ENCODE peak calls at places on chromosomes 13 and 19, in eight cellular contexts. One of them, this sample, is unnamed.

GRCh38 chr13:109699628-109700071 is 86.7 kb downstream of the IRS2 start:
- DNase-seq in GM03348: no peak
- DNase-seq in hippocampal formation: no peak
- DNase-seq in stimulated activated CD4-positive, alpha-beta T cell treated with anti-CD3 and anti-CD28 coated beads, Interleukin-1b, Interleukin-23, amount 100 ng/mL, for 24 hours: no peak
- DNase-seq in foreskin fibroblast: no peak
- DNase-seq in bronchial epithelial cell: no peak
- DNase-seq in DMS153: peak
- DNase-seq in cerebellar cortex: no peak
- DNase-seq in this sample: no peak

GRCh38 chr19:7547153-7547552 is 11.6 kb downstream of the PNPLA6 start:
- DNase-seq in bronchial epithelial cell: no peak
- DNase-seq in GM03348: no peak
- DNase-seq in cerebellar cortex: no peak
- DNase-seq in foreskin fibroblast: no peak
- DNase-seq in hippocampal formation: no peak
- DNase-seq in stimulated activated CD4-positive, alpha-beta T cell treated with anti-CD3 and anti-CD28 coated beads, Interleukin-1b, Interleukin-23, amount 100 ng/mL, for 24 hours: no peak
- DNase-seq in DMS153: no peak
- DNase-seq in this sample: no peak

GRCh38 chr19:51546650-51547396 is 15.4 kb upstream of the SIGLEC6 start:
- DNase-seq in GM03348: no peak
- DNase-seq in stimulated activated CD4-positive, alpha-beta T cell treated with anti-CD3 and anti-CD28 coated beads, Interleukin-1b, Interleukin-23, amount 100 ng/mL, for 24 hours: no peak
- DNase-seq in foreskin fibroblast: no peak
- DNase-seq in DMS153: no peak
- DNase-seq in hippocampal formation: no peak
- DNase-seq in cerebellar cortex: no peak
- DNase-seq in bronchial epithelial cell: no peak
- DNase-seq in this sample: no peak

GRCh38 chr19:1177322-1178114 is 3.5 kb upstream of the SBNO2 start:
- DNase-seq in bronchial epithelial cell: peak
- DNase-seq in stimulated activated CD4-positive, alpha-beta T cell treated with anti-CD3 and anti-CD28 coated beads, Interleukin-1b, Interleukin-23, amount 100 ng/mL, for 24 hours: no peak
- DNase-seq in DMS153: no peak
- DNase-seq in foreskin fibroblast: peak
- DNase-seq in hippocampal formation: no peak
- DNase-seq in cerebellar cortex: no peak
- DNase-seq in GM03348: peak
- DNase-seq in this sample: peak

GRCh38 chr13:72970956-72971355 is 87.8 kb upstream of the KLF5 start:
- DNase-seq in bronchial epithelial cell: no peak
- DNase-seq in hippocampal formation: no peak
- DNase-seq in cerebellar cortex: no peak
- DNase-seq in DMS153: no peak
- DNase-seq in foreskin fibroblast: peak
- DNase-seq in GM03348: no peak
- DNase-seq in stimulated activated CD4-positive, alpha-beta T cell treated with anti-CD3 and anti-CD28 coated beads, Interleukin-1b, Interleukin-23, amount 100 ng/mL, for 24 hours: no peak
- DNase-seq in this sample: no peak

GRCh38 chr19:571127-571974 is 1.0 kb upstream of the BSG start:
- DNase-seq in foreskin fibroblast: no peak
- DNase-seq in stimulated activated CD4-positive, alpha-beta T cell treated with anti-CD3 and anti-CD28 coated beads, Interleukin-1b, Interleukin-23, amount 100 ng/mL, for 24 hours: no peak
- DNase-seq in cerebellar cortex: peak
- DNase-seq in GM03348: peak
- DNase-seq in hippocampal formation: no peak
- DNase-seq in bronchial epithelial cell: peak
- DNase-seq in DMS153: peak
- DNase-seq in this sample: peak

GRCh38 chr19:49282184-49282583 is 42.8 kb downstream of the SLC6A16 start:
- DNase-seq in bronchial epithelial cell: no peak
- DNase-seq in hippocampal formation: no peak
- DNase-seq in cerebellar cortex: no peak
- DNase-seq in stimulated activated CD4-positive, alpha-beta T cell treated with anti-CD3 and anti-CD28 coated beads, Interleukin-1b, Interleukin-23, amount 100 ng/mL, for 24 hours: no peak
- DNase-seq in GM03348: no peak
- DNase-seq in foreskin fibroblast: no peak
- DNase-seq in DMS153: no peak
- DNase-seq in this sample: no peak

GRCh38 chr19:4870025-4870700 is 2.7 kb upstream of the PLIN3 start:
- DNase-seq in foreskin fibroblast: peak
- DNase-seq in cerebellar cortex: no peak
- DNase-seq in GM03348: peak
- DNase-seq in hippocampal formation: no peak
- DNase-seq in DMS153: no peak
- DNase-seq in stimulated activated CD4-positive, alpha-beta T cell treated with anti-CD3 and anti-CD28 coated beads, Interleukin-1b, Interleukin-23, amount 100 ng/mL, for 24 hours: no peak
- DNase-seq in bronchial epithelial cell: peak
- DNase-seq in this sample: peak

GRCh38 chr13:102856603-102857002 is 10.8 kb downstream of the ERCC5 start:
- DNase-seq in GM03348: peak
- DNase-seq in bronchial epithelial cell: peak
- DNase-seq in DMS153: no peak
- DNase-seq in foreskin fibroblast: no peak
- DNase-seq in cerebellar cortex: no peak
- DNase-seq in hippocampal formation: no peak
- DNase-seq in stimulated activated CD4-positive, alpha-beta T cell treated with anti-CD3 and anti-CD28 coated beads, Interleukin-1b, Interleukin-23, amount 100 ng/mL, for 24 hours: no peak
- DNase-seq in this sample: peak

GRCh38 chr19:50794778-50795664 is 4.8 kb downstream of the ACP4 start:
- DNase-seq in DMS153: no peak
- DNase-seq in stimulated activated CD4-positive, alpha-beta T cell treated with anti-CD3 and anti-CD28 coated beads, Interleukin-1b, Interleukin-23, amount 100 ng/mL, for 24 hours: peak
- DNase-seq in cerebellar cortex: no peak
- DNase-seq in foreskin fibroblast: no peak
- DNase-seq in hippocampal formation: no peak
- DNase-seq in GM03348: no peak
- DNase-seq in bronchial epithelial cell: no peak
- DNase-seq in this sample: no peak

GRCh38 chr19:19276386-19276785 is 3.3 kb upstream of the TM6SF2 start:
- DNase-seq in foreskin fibroblast: peak
- DNase-seq in stimulated activated CD4-positive, alpha-beta T cell treated with anti-CD3 and anti-CD28 coated beads, Interleukin-1b, Interleukin-23, amount 100 ng/mL, for 24 hours: no peak
- DNase-seq in DMS153: no peak
- DNase-seq in GM03348: peak
- DNase-seq in bronchial epithelial cell: no peak
- DNase-seq in cerebellar cortex: no peak
- DNase-seq in hippocampal formation: no peak
- DNase-seq in this sample: peak

GRCh38 chr13:66405908-66406802 is 824.0 kb downstream of the PCDH9 start:
- DNase-seq in hippocampal formation: no peak
- DNase-seq in GM03348: peak
- DNase-seq in stimulated activated CD4-positive, alpha-beta T cell treated with anti-CD3 and anti-CD28 coated beads, Interleukin-1b, Interleukin-23, amount 100 ng/mL, for 24 hours: no peak
- DNase-seq in bronchial epithelial cell: peak
- DNase-seq in foreskin fibroblast: peak
- DNase-seq in DMS153: no peak
- DNase-seq in cerebellar cortex: peak
- DNase-seq in this sample: peak

GRCh38 chr13:27526516-27526915 is 76.2 kb upstream of the MTIF3 start:
- DNase-seq in foreskin fibroblast: no peak
- DNase-seq in bronchial epithelial cell: no peak
- DNase-seq in stimulated activated CD4-positive, alpha-beta T cell treated with anti-CD3 and anti-CD28 coated beads, Interleukin-1b, Interleukin-23, amount 100 ng/mL, for 24 hours: no peak
- DNase-seq in hippocampal formation: no peak
- DNase-seq in GM03348: no peak
- DNase-seq in DMS153: no peak
- DNase-seq in cerebellar cortex: no peak
- DNase-seq in this sample: no peak

GRCh38 chr13:91297503-91297902 is 50.0 kb upstream of the MIR17HG start:
- DNase-seq in stimulated activated CD4-positive, alpha-beta T cell treated with anti-CD3 and anti-CD28 coated beads, Interleukin-1b, Interleukin-23, amount 100 ng/mL, for 24 hours: no peak
- DNase-seq in DMS153: no peak
- DNase-seq in cerebellar cortex: no peak
- DNase-seq in foreskin fibroblast: no peak
- DNase-seq in hippocampal formation: no peak
- DNase-seq in GM03348: no peak
- DNase-seq in bronchial epithelial cell: no peak
- DNase-seq in this sample: no peak

GRCh38 chr19:40279761-40280607 is 5.2 kb downstream of the AKT2 start:
- DNase-seq in cerebellar cortex: no peak
- DNase-seq in foreskin fibroblast: no peak
- DNase-seq in stimulated activated CD4-positive, alpha-beta T cell treated with anti-CD3 and anti-CD28 coated beads, Interleukin-1b, Interleukin-23, amount 100 ng/mL, for 24 hours: no peak
- DNase-seq in hippocampal formation: no peak
- DNase-seq in GM03348: no peak
- DNase-seq in bronchial epithelial cell: no peak
- DNase-seq in DMS153: no peak
- DNase-seq in this sample: no peak

GRCh38 chr13:65768545-65768944 is 1461.6 kb downstream of the PCDH9 start:
- DNase-seq in cerebellar cortex: no peak
- DNase-seq in GM03348: no peak
- DNase-seq in foreskin fibroblast: no peak
- DNase-seq in hippocampal formation: no peak
- DNase-seq in stimulated activated CD4-positive, alpha-beta T cell treated with anti-CD3 and anti-CD28 coated beads, Interleukin-1b, Interleukin-23, amount 100 ng/mL, for 24 hours: no peak
- DNase-seq in DMS153: no peak
- DNase-seq in bronchial epithelial cell: no peak
- DNase-seq in this sample: no peak

GRCh38 chr13:44407379-44407778 is 33.8 kb downstream of the SERP2 start:
- DNase-seq in DMS153: no peak
- DNase-seq in stimulated activated CD4-positive, alpha-beta T cell treated with anti-CD3 and anti-CD28 coated beads, Interleukin-1b, Interleukin-23, amount 100 ng/mL, for 24 hours: no peak
- DNase-seq in bronchial epithelial cell: peak
- DNase-seq in hippocampal formation: no peak
- DNase-seq in cerebellar cortex: no peak
- DNase-seq in foreskin fibroblast: no peak
- DNase-seq in GM03348: no peak
- DNase-seq in this sample: no peak

GRCh38 chr19:55777528-55777927 is 8.6 kb downstream of the RFPL4AL1 start:
- DNase-seq in stimulated activated CD4-positive, alpha-beta T cell treated with anti-CD3 and anti-CD28 coated beads, Interleukin-1b, Interleukin-23, amount 100 ng/mL, for 24 hours: no peak
- DNase-seq in foreskin fibroblast: no peak
- DNase-seq in DMS153: peak
- DNase-seq in bronchial epithelial cell: no peak
- DNase-seq in hippocampal formation: no peak
- DNase-seq in cerebellar cortex: peak
- DNase-seq in GM03348: no peak
- DNase-seq in this sample: no peak

GRCh38 chr13:109479991-109480696 is 306.2 kb downstream of the IRS2 start:
- DNase-seq in GM03348: peak
- DNase-seq in hippocampal formation: no peak
- DNase-seq in bronchial epithelial cell: peak
- DNase-seq in cerebellar cortex: no peak
- DNase-seq in stimulated activated CD4-positive, alpha-beta T cell treated with anti-CD3 and anti-CD28 coated beads, Interleukin-1b, Interleukin-23, amount 100 ng/mL, for 24 hours: no peak
- DNase-seq in foreskin fibroblast: peak
- DNase-seq in DMS153: no peak
- DNase-seq in this sample: no peak

GRCh38 chr13:30742896-30743295 is 7.6 kb downstream of the ALOX5AP start:
- DNase-seq in DMS153: no peak
- DNase-seq in stimulated activated CD4-positive, alpha-beta T cell treated with anti-CD3 and anti-CD28 coated beads, Interleukin-1b, Interleukin-23, amount 100 ng/mL, for 24 hours: no peak
- DNase-seq in hippocampal formation: no peak
- DNase-seq in bronchial epithelial cell: no peak
- DNase-seq in cerebellar cortex: no peak
- DNase-seq in GM03348: no peak
- DNase-seq in foreskin fibroblast: no peak
- DNase-seq in this sample: no peak

GRCh38 chr13:62119739-62120700 is 704.4 kb upstream of the PCDH20 start:
- DNase-seq in GM03348: peak
- DNase-seq in DMS153: no peak
- DNase-seq in bronchial epithelial cell: peak
- DNase-seq in stimulated activated CD4-positive, alpha-beta T cell treated with anti-CD3 and anti-CD28 coated beads, Interleukin-1b, Interleukin-23, amount 100 ng/mL, for 24 hours: no peak
- DNase-seq in hippocampal formation: no peak
- DNase-seq in cerebellar cortex: peak
- DNase-seq in foreskin fibroblast: no peak
- DNase-seq in this sample: peak

GRCh38 chr19:932647-933552 is 7.1 kb downstream of the ARID3A start:
- DNase-seq in foreskin fibroblast: peak
- DNase-seq in hippocampal formation: no peak
- DNase-seq in stimulated activated CD4-positive, alpha-beta T cell treated with anti-CD3 and anti-CD28 coated beads, Interleukin-1b, Interleukin-23, amount 100 ng/mL, for 24 hours: no peak
- DNase-seq in cerebellar cortex: peak
- DNase-seq in bronchial epithelial cell: no peak
- DNase-seq in GM03348: peak
- DNase-seq in DMS153: no peak
- DNase-seq in this sample: peak

GRCh38 chr19:43681826-43682225 is 11.9 kb upstream of the PLAUR start:
- DNase-seq in bronchial epithelial cell: no peak
- DNase-seq in cerebellar cortex: no peak
- DNase-seq in DMS153: no peak
- DNase-seq in GM03348: no peak
- DNase-seq in foreskin fibroblast: no peak
- DNase-seq in stimulated activated CD4-positive, alpha-beta T cell treated with anti-CD3 and anti-CD28 coated beads, Interleukin-1b, Interleukin-23, amount 100 ng/mL, for 24 hours: no peak
- DNase-seq in hippocampal formation: no peak
- DNase-seq in this sample: no peak

GRCh38 chr13:23447927-23448326 is 14.4 kb upstream of the SACS start:
- DNase-seq in DMS153: no peak
- DNase-seq in cerebellar cortex: no peak
- DNase-seq in bronchial epithelial cell: peak
- DNase-seq in stimulated activated CD4-positive, alpha-beta T cell treated with anti-CD3 and anti-CD28 coated beads, Interleukin-1b, Interleukin-23, amount 100 ng/mL, for 24 hours: no peak
- DNase-seq in hippocampal formation: no peak
- DNase-seq in foreskin fibroblast: peak
- DNase-seq in GM03348: peak
- DNase-seq in this sample: peak

GRCh38 chr13:52812941-52813340 is 35.5 kb downstream of the PCDH8 start:
- DNase-seq in DMS153: no peak
- DNase-seq in foreskin fibroblast: no peak
- DNase-seq in hippocampal formation: no peak
- DNase-seq in bronchial epithelial cell: no peak
- DNase-seq in stimulated activated CD4-positive, alpha-beta T cell treated with anti-CD3 and anti-CD28 coated beads, Interleukin-1b, Interleukin-23, amount 100 ng/mL, for 24 hours: no peak
- DNase-seq in GM03348: no peak
- DNase-seq in cerebellar cortex: no peak
- DNase-seq in this sample: no peak

GRCh38 chr13:41751277-41751676 is 209.6 kb downstream of the VWA8 start:
- DNase-seq in foreskin fibroblast: peak
- DNase-seq in stimulated activated CD4-positive, alpha-beta T cell treated with anti-CD3 and anti-CD28 coated beads, Interleukin-1b, Interleukin-23, amount 100 ng/mL, for 24 hours: no peak
- DNase-seq in DMS153: no peak
- DNase-seq in cerebellar cortex: peak
- DNase-seq in GM03348: peak
- DNase-seq in bronchial epithelial cell: no peak
- DNase-seq in hippocampal formation: no peak
- DNase-seq in this sample: peak

GRCh38 chr13:92838786-92839185 is 387.8 kb upstream of the GPC6 start:
- DNase-seq in stimulated activated CD4-positive, alpha-beta T cell treated with anti-CD3 and anti-CD28 coated beads, Interleukin-1b, Interleukin-23, amount 100 ng/mL, for 24 hours: no peak
- DNase-seq in bronchial epithelial cell: peak
- DNase-seq in cerebellar cortex: no peak
- DNase-seq in foreskin fibroblast: peak
- DNase-seq in DMS153: no peak
- DNase-seq in GM03348: peak
- DNase-seq in hippocampal formation: no peak
- DNase-seq in this sample: peak

GRCh38 chr13:109123971-109124370 is 494.6 kb downstream of the MYO16 start:
- DNase-seq in cerebellar cortex: no peak
- DNase-seq in hippocampal formation: no peak
- DNase-seq in stimulated activated CD4-positive, alpha-beta T cell treated with anti-CD3 and anti-CD28 coated beads, Interleukin-1b, Interleukin-23, amount 100 ng/mL, for 24 hours: no peak
- DNase-seq in bronchial epithelial cell: no peak
- DNase-seq in foreskin fibroblast: no peak
- DNase-seq in GM03348: no peak
- DNase-seq in DMS153: no peak
- DNase-seq in this sample: no peak

GRCh38 chr19:45523642-45524256 is 16.5 kb downstream of the VASP start:
- DNase-seq in hippocampal formation: peak
- DNase-seq in DMS153: peak
- DNase-seq in foreskin fibroblast: peak
- DNase-seq in stimulated activated CD4-positive, alpha-beta T cell treated with anti-CD3 and anti-CD28 coated beads, Interleukin-1b, Interleukin-23, amount 100 ng/mL, for 24 hours: peak
- DNase-seq in bronchial epithelial cell: peak
- DNase-seq in GM03348: peak
- DNase-seq in cerebellar cortex: peak
- DNase-seq in this sample: peak

GRCh38 chr19:17209126-17210036 is 5.8 kb upstream of the USE1 start:
- DNase-seq in bronchial epithelial cell: peak
- DNase-seq in DMS153: peak
- DNase-seq in foreskin fibroblast: no peak
- DNase-seq in GM03348: peak
- DNase-seq in stimulated activated CD4-positive, alpha-beta T cell treated with anti-CD3 and anti-CD28 coated beads, Interleukin-1b, Interleukin-23, amount 100 ng/mL, for 24 hours: peak
- DNase-seq in cerebellar cortex: peak
- DNase-seq in hippocampal formation: no peak
- DNase-seq in this sample: peak

GRCh38 chr13:113458218-113459065 is 5.2 kb upstream of the ADPRHL1 start:
- DNase-seq in cerebellar cortex: no peak
- DNase-seq in DMS153: no peak
- DNase-seq in hippocampal formation: no peak
- DNase-seq in foreskin fibroblast: no peak
- DNase-seq in GM03348: no peak
- DNase-seq in stimulated activated CD4-positive, alpha-beta T cell treated with anti-CD3 and anti-CD28 coated beads, Interleukin-1b, Interleukin-23, amount 100 ng/mL, for 24 hours: no peak
- DNase-seq in bronchial epithelial cell: no peak
- DNase-seq in this sample: peak

GRCh38 chr19:33821871-33822270 is 25.2 kb downstream of the KCTD15 start:
- DNase-seq in cerebellar cortex: no peak
- DNase-seq in GM03348: peak
- DNase-seq in stimulated activated CD4-positive, alpha-beta T cell treated with anti-CD3 and anti-CD28 coated beads, Interleukin-1b, Interleukin-23, amount 100 ng/mL, for 24 hours: no peak
- DNase-seq in bronchial epithelial cell: peak
- DNase-seq in hippocampal formation: no peak
- DNase-seq in DMS153: no peak
- DNase-seq in foreskin fibroblast: peak
- DNase-seq in this sample: no peak

GRCh38 chr13:101527130-101527529 is 74.7 kb downstream of the ITGBL1 start:
- DNase-seq in DMS153: no peak
- DNase-seq in stimulated activated CD4-positive, alpha-beta T cell treated with anti-CD3 and anti-CD28 coated beads, Interleukin-1b, Interleukin-23, amount 100 ng/mL, for 24 hours: no peak
- DNase-seq in GM03348: no peak
- DNase-seq in cerebellar cortex: no peak
- DNase-seq in foreskin fibroblast: no peak
- DNase-seq in bronchial epithelial cell: peak
- DNase-seq in hippocampal formation: no peak
- DNase-seq in this sample: no peak

GRCh38 chr19:1469936-1470863 is 8.8 kb downstream of the C19orf25 start:
- DNase-seq in bronchial epithelial cell: peak
- DNase-seq in hippocampal formation: peak
- DNase-seq in stimulated activated CD4-positive, alpha-beta T cell treated with anti-CD3 and anti-CD28 coated beads, Interleukin-1b, Interleukin-23, amount 100 ng/mL, for 24 hours: peak
- DNase-seq in cerebellar cortex: no peak
- DNase-seq in DMS153: peak
- DNase-seq in GM03348: peak
- DNase-seq in foreskin fibroblast: no peak
- DNase-seq in this sample: peak

This sample was measured in AG08395.